ENCODE peak calls at places on chromosomes 2 and 18, in seven cellular contexts. Y is HCT116, T is SK-N-SH, C is K562, X is HepG2, E is H1, A is GM12878. Z is an unnamed sample.

GRCh38 chr2:26316041-26316440 is 29.9 kb upstream of the SELENOI start:
- DNase-seq in Y (peak), T (peak), C (no peak), X (peak), E (no peak), A (no peak), Z (peak)

GRCh38 chr2:181678033-181678586 is 2.2 kb downstream of the NEUROD1 start:
- DNase-seq in Y (no peak), T (no peak), C (peak), X (peak), E (peak), A (no peak), Z (peak)

GRCh38 chr2:200099271-200099670 is 143.9 kb downstream of the MAIP1 start:
- DNase-seq in Y (no peak), T (no peak), C (no peak), X (no peak), E (no peak), A (no peak), Z (no peak)

GRCh38 chr2:66070717-66071602 is 364.0 kb upstream of the MEIS1 start:
- DNase-seq in Y (no peak), T (peak), C (no peak), X (no peak), E (no peak), A (no peak), Z (no peak)

GRCh38 chr18:9612215-9612830 is 2.0 kb downstream of the PPP4R1 start:
- DNase-seq in Y (peak), T (peak), C (peak), X (peak), E (no peak), A (no peak), Z (peak)

GRCh38 chr2:67446504-67446911 is 49.4 kb downstream of the ETAA1 start:
- DNase-seq in Y (no peak), T (no peak), C (no peak), X (no peak), E (no peak), A (no peak), Z (no peak)

GRCh38 chr2:216632952-216633615 is at the start of gene IGFBP2:
- DNase-seq in Y (peak), T (peak), C (no peak), X (no peak), E (peak), A (no peak), Z (peak)

GRCh38 chr2:58427572-58428285 is 186.6 kb upstream of the FANCL start:
- DNase-seq in Y (no peak), T (peak), C (peak), X (peak), E (peak), A (no peak), Z (no peak)

GRCh38 chr2:237742191-237742590 is 56.4 kb upstream of the RBM44 start:
- DNase-seq in Y (no peak), T (no peak), C (no peak), X (peak), E (no peak), A (no peak), Z (no peak)

GRCh38 chr2:118319271-118319684 is 231.0 kb downstream of the INSIG2 start:
- DNase-seq in Y (no peak), T (no peak), C (no peak), X (no peak), E (peak), A (no peak), Z (no peak)

GRCh38 chr18:24270937-24271380 is 126.7 kb downstream of the OSBPL1A start:
- DNase-seq in Y (no peak), T (no peak), C (no peak), X (no peak), E (no peak), A (no peak), Z (no peak)

GRCh38 chr2:189076572-189076971 is 102.4 kb downstream of the COL3A1 start:
- DNase-seq in Y (no peak), T (no peak), C (no peak), X (no peak), E (no peak), A (no peak), Z (no peak)

GRCh38 chr18:56575819-56576663 is 62.4 kb downstream of the TXNL1 start:
- DNase-seq in Y (peak), T (peak), C (peak), X (peak), E (no peak), A (no peak), Z (peak)

GRCh38 chr2:177909962-177910361 is 162.6 kb downstream of the PDE11A start:
- DNase-seq in Y (no peak), T (no peak), C (no peak), X (peak), E (no peak), A (no peak), Z (no peak)

GRCh38 chr2:19611491-19612332 is 253.3 kb upstream of the OSR1 start:
- DNase-seq in Y (peak), T (no peak), C (no peak), X (peak), E (no peak), A (no peak), Z (no peak)

GRCh38 chr2:46068604-46069003 is 228.6 kb upstream of the EPAS1 start:
- DNase-seq in Y (no peak), T (no peak), C (no peak), X (no peak), E (no peak), A (no peak), Z (no peak)

GRCh38 chr2:219213026-219213415 is 5.7 kb downstream of the ABCB6 start:
- DNase-seq in Y (no peak), T (no peak), C (no peak), X (no peak), E (no peak), A (no peak), Z (no peak)

GRCh38 chr2:111657351-111657975 is 226.5 kb downstream of the ANAPC1 start:
- DNase-seq in Y (no peak), T (no peak), C (no peak), X (no peak), E (no peak), A (no peak), Z (no peak)

GRCh38 chr2:148619560-148620190 is 24.9 kb upstream of the EPC2 start:
- DNase-seq in Y (no peak), T (no peak), C (no peak), X (no peak), E (no peak), A (no peak), Z (no peak)

GRCh38 chr2:6826081-6826913 is 39.4 kb downstream of the CMPK2 start:
- DNase-seq in Y (peak), T (no peak), C (peak), X (peak), E (peak), A (peak), Z (peak)

GRCh38 chr2:7989823-7990222 is 692.0 kb upstream of the ID2 start:
- DNase-seq in Y (no peak), T (no peak), C (no peak), X (no peak), E (no peak), A (no peak), Z (no peak)

GRCh38 chr2:240390091-240391073 is 45.1 kb upstream of the GPC1 start:
- DNase-seq in Y (no peak), T (no peak), C (no peak), X (no peak), E (no peak), A (no peak), Z (no peak)

GRCh38 chr2:201768918-201769317 is 11.8 kb downstream of the ALS2 start:
- DNase-seq in Y (no peak), T (no peak), C (no peak), X (no peak), E (no peak), A (no peak), Z (no peak)

GRCh38 chr2:96164459-96165184 is 19.4 kb upstream of the DUSP2 start:
- DNase-seq in Y (no peak), T (no peak), C (no peak), X (no peak), E (no peak), A (peak), Z (no peak)

GRCh38 chr18:7021994-7022840 is 95.4 kb downstream of the LAMA1 start:
- DNase-seq in Y (peak), T (peak), C (peak), X (peak), E (no peak), A (no peak), Z (peak)

GRCh38 chr18:54330768-54331548 is 26.7 kb downstream of the STARD6 start:
- DNase-seq in Y (no peak), T (no peak), C (no peak), X (no peak), E (no peak), A (no peak), Z (no peak)

GRCh38 chr2:50953021-50953420 is 78.9 kb downstream of the NRXN1 start:
- DNase-seq in Y (peak), T (no peak), C (no peak), X (peak), E (no peak), A (no peak), Z (no peak)

GRCh38 chr2:127683766-127684165 is 8.4 kb upstream of the LIMS2 start:
- DNase-seq in Y (no peak), T (peak), C (no peak), X (no peak), E (no peak), A (no peak), Z (no peak)

GRCh38 chr2:119123359-119123758 is 35.2 kb downstream of the C1QL2 start:
- DNase-seq in Y (no peak), T (no peak), C (no peak), X (no peak), E (no peak), A (no peak), Z (no peak)

GRCh38 chr18:55862693-55863485 is 274.9 kb upstream of the TCF4 start:
- DNase-seq in Y (no peak), T (no peak), C (no peak), X (no peak), E (no peak), A (no peak), Z (no peak)

GRCh38 chr2:52658598-52658997 is 1109.0 kb upstream of the CHAC2 start:
- DNase-seq in Y (peak), T (no peak), C (no peak), X (no peak), E (no peak), A (no peak), Z (no peak)

GRCh38 chr18:3256693-3257626 is 5.0 kb upstream of the MYL12B start:
- DNase-seq in Y (no peak), T (no peak), C (no peak), X (peak), E (no peak), A (no peak), Z (no peak)

GRCh38 chr2:104867351-104868080 is 13.6 kb downstream of the POU3F3 start:
- DNase-seq in Y (no peak), T (no peak), C (no peak), X (no peak), E (peak), A (no peak), Z (no peak)

DNA sequence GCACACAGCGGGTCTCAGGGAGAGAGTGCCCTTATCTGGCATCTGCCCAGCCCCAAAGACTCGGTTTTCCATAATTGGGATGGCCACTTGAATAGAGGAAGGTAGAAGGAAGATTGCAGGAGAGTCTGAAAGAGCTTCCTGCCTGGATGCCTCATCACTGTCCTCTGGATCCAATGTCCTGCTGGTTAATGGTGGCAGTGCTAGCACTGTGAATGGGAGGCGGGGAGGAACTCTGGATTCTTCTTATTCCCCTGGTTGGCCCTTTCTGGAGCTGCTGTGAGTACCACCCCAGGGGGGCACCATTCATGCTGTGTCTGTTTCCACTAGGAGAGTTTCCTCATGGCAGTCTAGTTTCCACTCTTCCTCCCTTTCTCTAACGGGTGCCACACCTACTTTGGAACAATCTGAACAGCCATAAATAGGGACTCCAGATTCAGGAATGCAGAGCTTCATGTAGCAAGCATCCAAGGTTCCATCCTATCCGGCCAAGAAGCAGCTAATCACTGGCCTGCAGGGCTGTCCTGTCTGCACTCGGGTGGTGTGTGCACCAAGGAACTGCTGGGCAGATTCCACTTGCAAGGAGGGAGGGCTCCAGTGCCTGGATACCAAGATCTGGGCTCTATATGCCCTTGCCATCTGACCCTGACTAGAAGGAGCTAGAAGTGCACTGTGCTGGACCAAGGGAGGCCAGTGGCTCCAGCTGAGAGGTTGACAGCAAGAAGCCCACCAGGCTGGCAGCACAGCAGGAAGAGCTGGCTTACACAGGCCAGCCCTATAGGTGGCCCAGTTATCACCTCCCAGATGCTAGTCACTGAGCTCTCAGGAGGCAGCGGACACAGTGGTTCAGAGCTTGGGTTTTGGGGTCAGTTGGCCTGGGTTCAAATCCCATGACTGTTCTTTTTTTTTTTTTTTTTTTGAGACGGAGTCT is 4.6 kb upstream of the ATOH8 start:
- DNase-seq in Y (no peak), T (no peak), C (no peak), X (no peak), E (no peak), A (no peak), Z (no peak)
- TF ChIP-seq JUND in Y (no peak), T (no peak), C (no peak), X (no peak), E (no peak), A (no peak), Z (no peak)

GRCh38 chr2:75559633-75560021 is 1.1 kb downstream of the EVA1A start:
- DNase-seq in Y (no peak), T (no peak), C (no peak), X (no peak), E (no peak), A (no peak), Z (no peak)

GRCh38 chr2:75558132-75558530 is 2.6 kb downstream of the EVA1A start:
- DNase-seq in Y (no peak), T (no peak), C (no peak), X (no peak), E (no peak), A (no peak), Z (no peak)

GRCh38 chr2:75557474-75558131 is 3.1 kb downstream of the EVA1A start:
- DNase-seq in Y (no peak), T (no peak), C (no peak), X (no peak), E (no peak), A (no peak), Z (no peak)

GRCh38 chr2:75560022-75560767 is 544 bp downstream of the EVA1A start:
- DNase-seq in Y (no peak), T (peak), C (no peak), X (no peak), E (peak), A (no peak), Z (peak)

GRCh38 chr2:75558786-75559428 is 1.8 kb downstream of the EVA1A start:
- DNase-seq in Y (no peak), T (no peak), C (no peak), X (no peak), E (no peak), A (no peak), Z (no peak)
- TF ChIP-seq JUND in Y (no peak), T (no peak), C (no peak), X (no peak), E (no peak), A (no peak), Z (no peak)

GRCh38 chr2:69131983-69132675 is 119.2 kb downstream of the ANTXR1 start:
- DNase-seq in Y (no peak), T (no peak), C (no peak), X (no peak), E (no peak), A (no peak), Z (no peak)
- TF ChIP-seq JUND in Y (no peak), T (no peak), C (no peak), X (no peak), E (no peak), A (no peak), Z (no peak)

GRCh38 chr2:319059-319600 is 31.2 kb upstream of the ALKAL2 start:
- DNase-seq in Y (no peak), T (no peak), C (no peak), X (no peak), E (no peak), A (no peak), Z (no peak)

GRCh38 chr2:316381-316780 is 28.5 kb upstream of the ALKAL2 start:
- DNase-seq in Y (no peak), T (no peak), C (no peak), X (no peak), E (no peak), A (no peak), Z (no peak)

GRCh38 chr2:314561-315336 is 26.9 kb upstream of the ALKAL2 start:
- DNase-seq in Y (no peak), T (no peak), C (no peak), X (no peak), E (no peak), A (no peak), Z (no peak)

GRCh38 chr2:320561-320960 is 32.7 kb upstream of the ALKAL2 start:
- DNase-seq in Y (no peak), T (no peak), C (no peak), X (no peak), E (no peak), A (no peak), Z (no peak)

GRCh38 chr2:317501-318424 is 29.9 kb upstream of the ALKAL2 start:
- DNase-seq in Y (no peak), T (no peak), C (peak), X (no peak), E (no peak), A (no peak), Z (no peak)
- TF ChIP-seq JUND in Y (no peak), T (no peak), C (no peak), X (no peak), E (peak), A (no peak), Z (no peak)

DNA sequence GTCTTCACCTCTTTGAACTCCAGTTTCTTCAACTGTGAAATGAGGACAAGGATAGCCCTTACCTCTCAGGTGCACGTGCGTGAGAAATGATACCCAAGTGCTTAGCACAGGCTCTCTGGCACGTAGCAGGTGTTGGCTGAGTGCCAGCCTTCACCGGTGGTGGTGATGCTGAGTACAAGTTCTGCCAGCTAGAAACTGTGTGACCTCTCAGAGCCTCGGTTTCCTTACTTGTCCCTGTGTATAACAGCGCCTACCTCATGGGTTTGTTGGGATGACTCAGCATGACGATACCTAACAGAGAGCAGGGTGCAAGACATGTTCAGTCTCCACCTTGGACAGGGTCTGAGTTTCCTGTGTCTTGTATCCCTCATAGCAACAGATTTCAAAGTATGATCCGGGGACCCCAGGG is 205.1 kb downstream of the TNS1 start:
- DNase-seq in Y (no peak), T (peak), C (peak), X (no peak), E (peak), A (no peak), Z (no peak)
- TF ChIP-seq JUND in Y (no peak), T (no peak), C (peak), X (no peak), E (no peak), A (no peak), Z (no peak)

GRCh38 chr18:42048150-42048549 is 93.1 kb downstream of the PIK3C3 start:
- DNase-seq in Y (no peak), T (no peak), C (no peak), X (peak), E (no peak), A (no peak), Z (peak)
- TF ChIP-seq JUND in Y (no peak), T (peak), C (no peak), X (no peak), E (no peak), A (no peak), Z (no peak)

GRCh38 chr2:24083567-24084385 is 858 bp downstream of the TP53I3 start:
- DNase-seq in Y (peak), T (peak), C (peak), X (peak), E (no peak), A (peak), Z (peak)

GRCh38 chr2:24082787-24083566 is 1.7 kb downstream of the TP53I3 start:
- DNase-seq in Y (no peak), T (no peak), C (no peak), X (no peak), E (no peak), A (no peak), Z (no peak)

GRCh38 chr2:24084386-24085375 is at the start of gene TP53I3:
- DNase-seq in Y (peak), T (peak), C (peak), X (peak), E (peak), A (peak), Z (peak)

GRCh38 chr2:24087032-24087431 is 2.4 kb upstream of the TP53I3 start:
- DNase-seq in Y (no peak), T (no peak), C (no peak), X (no peak), E (no peak), A (no peak), Z (no peak)

DNA sequence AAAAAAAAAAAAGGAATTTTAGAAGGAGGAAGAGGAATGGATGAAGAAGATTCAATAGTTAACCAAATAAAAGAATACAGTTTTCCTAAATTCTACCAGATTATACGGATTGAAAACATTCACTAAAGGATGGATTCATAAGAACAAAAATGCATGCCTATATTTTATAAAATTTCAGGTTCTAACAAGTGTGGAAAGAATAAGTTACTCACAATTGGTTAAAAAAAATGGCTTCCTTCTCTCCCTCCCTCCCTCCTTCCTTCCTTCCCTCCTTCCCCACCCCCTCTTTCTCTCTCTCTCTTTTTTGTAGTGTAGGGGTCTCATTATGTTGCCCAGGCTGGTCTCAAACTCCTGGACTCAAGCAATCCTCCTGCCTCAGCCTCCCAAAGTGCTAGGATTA is 1.6 kb upstream of the TP53I3 start:
- DNase-seq in Y (no peak), T (no peak), C (no peak), X (no peak), E (no peak), A (no peak), Z (no peak)
- TF ChIP-seq JUND in Y (no peak), T (no peak), C (no peak), X (no peak), E (no peak), A (no peak), Z (no peak)